ENCODE peak calls at places on chromosomes 7 and 10, in nine cellular contexts. Y is fibroblast of villous mesenchyme, E is MCF 10A, T is BE2C, M is PC-3, P is AG09309, C is cardiac fibroblast, B is heart right ventricle, W is endothelial cell. G is an unnamed sample.

GRCh38 chr10:79026341-79026761 is 42.4 kb upstream of the ZMIZ1 start:
- DNase-seq in W (no peak), C (no peak), P (no peak), T (no peak), B (no peak), M (no peak), Y (no peak), E (no peak), G (no peak)

GRCh38 chr7:66880009-66880554 is 40.9 kb upstream of the TMEM248 start:
- DNase-seq in M (no peak), B (no peak), E (no peak), P (no peak), W (no peak), Y (no peak), T (no peak), C (no peak), G (no peak)

GRCh38 chr10:1465993-1466764 is 271.1 kb downstream of the ADARB2 start:
- DNase-seq in W (no peak), B (peak; percentile 45), M (no peak), P (no peak), C (no peak), T (no peak), Y (no peak), E (no peak), G (no peak)

GRCh38 chr7:405489-406211 is 114.0 kb downstream of the PDGFA start:
- DNase-seq in W (no peak), T (no peak), B (no peak), Y (no peak), M (no peak), P (no peak), E (no peak), C (no peak), G (no peak)

GRCh38 chr7:56106108-56107073 is at the start of gene CHCHD2:
- DNase-seq in M (peak; percentile 98), E (peak; percentile 98), Y (peak; percentile 99), W (no peak), P (peak; percentile 97), C (peak; percentile 99), T (peak; percentile 96), B (peak; percentile 94), G (peak; percentile 59)

GRCh38 chr7:49030221-49030620 is 105.9 kb downstream of the CDC14C start:
- DNase-seq in B (no peak), T (no peak), C (no peak), M (no peak), P (no peak), E (no peak), Y (no peak), W (no peak), G (no peak)

GRCh38 chr7:105875505-105875904 is 894 bp downstream of the ATXN7L1 start:
- DNase-seq in M (peak; percentile 53), Y (no peak), E (no peak), C (no peak), B (no peak), P (no peak), T (no peak), W (no peak), G (no peak)

GRCh38 chr7:13414181-13414580 is 575.3 kb downstream of the ETV1 start:
- DNase-seq in M (no peak), E (no peak), P (no peak), Y (no peak), B (no peak), C (no peak), W (no peak), T (no peak), G (no peak)

GRCh38 chr10:51137741-51138529 is 63.6 kb downstream of the PRKG1 start:
- DNase-seq in Y (peak; percentile 49), T (no peak), W (no peak), C (peak; percentile 70), E (no peak), M (peak; percentile 93), P (peak; percentile 53), B (no peak), G (no peak)

GRCh38 chr10:120423350-120424197 is 33.5 kb upstream of the PLPP4 start:
- DNase-seq in B (peak; percentile 12), C (peak; percentile 59), P (no peak), E (peak; percentile 70), Y (peak; percentile 45), T (peak; percentile 59), W (peak; percentile 59), M (peak; percentile 71), G (peak; percentile 20)

GRCh38 chr10:29255117-29255516 is 33.8 kb upstream of the LYZL1 start:
- DNase-seq in W (no peak), M (no peak), P (no peak), C (no peak), E (no peak), B (no peak), Y (peak; percentile 42), T (no peak), G (no peak)

GRCh38 chr10:359093-359492 is 223.8 kb downstream of the ZMYND11 start:
- DNase-seq in C (no peak), P (no peak), M (no peak), B (no peak), E (no peak), Y (no peak), W (no peak), T (peak; percentile 72), G (no peak)

GRCh38 chr7:86814980-86815379 is 171.3 kb downstream of the GRM3 start:
- DNase-seq in W (peak; percentile 28), B (no peak), E (peak; percentile 23), M (peak; percentile 38), Y (no peak), P (no peak), T (peak; percentile 8), C (peak; percentile 6), G (no peak)

GRCh38 chr10:110137142-110137545 is 70.3 kb upstream of the MXI1 start:
- DNase-seq in P (peak; percentile 55), E (peak; percentile 74), Y (peak; percentile 85), B (no peak), T (no peak), M (peak; percentile 72), C (peak; percentile 89), W (no peak), G (no peak)

GRCh38 chr7:1200045-1200444 is 32.6 kb upstream of the UNCX start:
- DNase-seq in C (peak; percentile 22), W (no peak), B (no peak), P (no peak), E (peak; percentile 8), T (no peak), M (no peak), Y (peak; percentile 31), G (no peak)

GRCh38 chr10:95276367-95277200 is 14.2 kb downstream of the PDLIM1 start:
- DNase-seq in B (no peak), W (no peak), T (no peak), P (no peak), C (no peak), Y (peak; percentile 77), M (no peak), E (no peak), G (no peak)

GRCh38 chr7:144728556-144728955 is 107.3 kb downstream of the TPK1 start:
- DNase-seq in E (no peak), W (no peak), B (no peak), M (no peak), T (no peak), P (no peak), C (no peak), Y (no peak), G (no peak)

GRCh38 chr7:131688738-131689661 is 132.6 kb upstream of the PODXL start:
- DNase-seq in M (peak; percentile 73), T (peak; percentile 87), C (peak; percentile 68), W (peak; percentile 85), P (no peak), E (peak; percentile 70), Y (peak; percentile 51), B (peak; percentile 60), G (peak; percentile 77)

GRCh38 chr10:75431180-75432111 is at the start of gene LRMDA:
- DNase-seq in M (peak; percentile 41), W (peak; percentile 54), T (no peak), Y (no peak), C (peak; percentile 28), E (peak; percentile 45), B (peak; percentile 56), P (no peak), G (peak; percentile 44)

GRCh38 chr10:15370212-15370740 is 813 bp downstream of the FAM171A1 start:
- DNase-seq in W (no peak), C (peak; percentile 38), P (no peak), T (peak; percentile 16), B (peak; percentile 33), M (no peak), Y (peak; percentile 32), E (peak; percentile 22), G (peak; percentile 14)

GRCh38 chr10:124742418-124743187 is 1.6 kb downstream of the FAM53B start:
- DNase-seq in B (no peak), C (peak; percentile 38), Y (peak; percentile 49), P (no peak), E (peak; percentile 52), T (peak; percentile 39), W (peak; percentile 43), M (peak; percentile 38), G (no peak)
- TF ChIP-seq CTCF in B (no peak), C (peak; percentile 41), Y (peak; percentile 31), P (peak; percentile 44), E (peak; percentile 29), T (peak; percentile 45), W (no peak), M (peak; percentile 38), G (peak; percentile 32)

DNA sequence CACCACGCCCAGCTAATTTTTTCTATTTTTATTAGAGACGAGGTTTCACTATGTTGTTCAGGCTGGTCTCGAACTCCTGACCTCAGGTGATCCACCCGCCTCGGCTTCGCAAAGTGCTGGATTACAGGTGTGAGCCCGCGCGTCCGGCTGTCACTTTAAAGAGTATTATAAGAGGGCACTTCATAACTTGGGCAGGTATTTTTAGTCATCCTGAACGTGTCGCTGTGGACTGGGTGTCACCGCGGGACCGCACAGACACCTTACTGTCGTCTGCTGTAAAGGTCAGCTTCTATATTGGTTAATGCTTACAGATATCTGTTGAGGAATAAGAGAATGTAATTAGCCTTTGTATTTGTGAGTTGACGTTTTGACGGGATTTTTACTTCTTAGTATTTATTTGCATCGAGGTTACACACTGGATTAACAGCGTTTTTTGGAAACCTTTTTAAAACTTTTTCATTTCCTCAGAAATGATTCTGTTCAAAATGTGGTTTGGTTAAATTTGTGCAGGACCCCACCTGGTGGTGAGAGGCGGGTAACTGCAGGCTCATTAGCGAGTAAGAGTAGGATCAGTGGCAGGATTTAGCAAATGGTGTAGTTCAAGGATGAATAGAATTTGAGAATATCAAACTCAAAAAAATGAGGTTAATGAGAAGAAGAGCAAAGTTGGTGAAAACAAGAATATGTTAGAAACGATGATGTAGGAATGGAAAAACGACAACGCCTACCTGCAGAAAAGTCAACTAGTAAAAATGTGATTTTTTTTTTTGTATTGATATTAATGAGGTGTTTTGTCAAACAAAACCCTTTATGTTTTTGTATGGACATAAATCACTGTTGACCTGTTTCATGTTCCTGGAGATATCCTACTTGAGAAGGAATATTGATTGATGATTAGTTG is 3.2 kb downstream of the DNAJB6 start:
- DNase-seq in P (no peak), E (peak; percentile 87), M (peak; percentile 76), Y (peak; percentile 78), B (peak; percentile 39), C (peak; percentile 82), W (peak; percentile 70), T (peak; percentile 63), G (peak; percentile 49)
- TF ChIP-seq CTCF in P (peak; percentile 90), E (peak; percentile 72), M (peak; percentile 95), Y (peak; percentile 94), B (peak; percentile 87), C (peak; percentile 92), W (peak; percentile 88), T (peak; percentile 97), G (peak; percentile 86)

GRCh38 chr7:100126239-100126930 is 382 bp upstream of the MBLAC1 start:
- DNase-seq in B (no peak), P (no peak), W (no peak), M (no peak), T (no peak), C (no peak), E (no peak), Y (no peak), G (no peak)
- TF ChIP-seq CTCF in B (no peak), P (no peak), W (no peak), M (no peak), T (peak; percentile 7), C (no peak), E (no peak), Y (no peak), G (peak; percentile 24)

GRCh38 chr7:36794689-36795088 is 70.4 kb upstream of the AOAH start:
- DNase-seq in C (no peak), P (no peak), W (no peak), M (no peak), T (peak; percentile 14), B (no peak), Y (no peak), E (peak; percentile 62), G (no peak)
- TF ChIP-seq CTCF in C (no peak), P (no peak), W (no peak), M (no peak), T (no peak), B (no peak), Y (no peak), E (no peak), G (no peak)